ENCODE peak calls at places on chromosome X, in five cellular contexts. S is K562, F is HepG2, Y is SK-N-SH, H is GM12892. U is an unnamed sample.

GRCh38 chrX:72735561-72735960 is 21.5 kb upstream of the PHKA1 start:
- DNase-seq in H (no peak), F (no peak), S (no peak), Y (no peak), U (no peak)

GRCh38 chrX:125004799-125005198 is 314.9 kb upstream of the TEX13C start:
- DNase-seq in S (peak; percentile 19), F (no peak), H (no peak), Y (no peak), U (no peak)

GRCh38 chrX:46572295-46572936 is 1.1 kb upstream of the CHST7 start:
- DNase-seq in S (no peak), F (no peak), Y (no peak), H (no peak), U (no peak)

GRCh38 chrX:55867254-55867653 is 149.7 kb downstream of the RRAGB start:
- DNase-seq in S (no peak), H (no peak), F (no peak), Y (no peak), U (no peak)

GRCh38 chrX:22533898-22534297 is 261.2 kb downstream of the CBLL2 start:
- DNase-seq in S (no peak), F (no peak), Y (no peak), H (no peak), U (no peak)

GRCh38 chrX:131170148-131170547 is 112.0 kb downstream of the ARHGAP36 start:
- DNase-seq in Y (no peak), S (no peak), F (no peak), H (no peak), U (no peak)

GRCh38 chrX:21176927-21177571 is 197.2 kb upstream of the CNKSR2 start:
- DNase-seq in Y (no peak), S (no peak), H (no peak), F (no peak), U (no peak)

GRCh38 chrX:47174846-47175587 is 18.6 kb upstream of the UBA1 start:
- DNase-seq in H (no peak), S (no peak), Y (peak; percentile 24), F (no peak), U (no peak)

GRCh38 chrX:371907-372306 is 14.8 kb downstream of the PPP2R3B start:
- DNase-seq in H (no peak), F (no peak), Y (no peak), S (no peak), U (no peak)

GRCh38 chrX:49247916-49248811 is 12.9 kb downstream of the CCDC22 start:
- DNase-seq in H (no peak), F (no peak), Y (peak; percentile 55), S (no peak), U (no peak)

GRCh38 chrX:53831662-53832635 is 145.4 kb upstream of the HUWE1 start:
- DNase-seq in Y (peak; percentile 45), H (no peak), S (peak; percentile 22), F (peak; percentile 20), U (peak; percentile 5)

GRCh38 chrX:76153221-76153620 is 19.6 kb upstream of the PBDC1 start:
- DNase-seq in Y (no peak), S (no peak), F (no peak), H (no peak), U (no peak)

GRCh38 chrX:46125139-46125538 is 420.1 kb downstream of the ZNF674 start:
- DNase-seq in H (no peak), S (no peak), Y (no peak), F (no peak), U (no peak)

GRCh38 chrX:98077440-98077839 is 1193.7 kb downstream of the RPA4 start:
- DNase-seq in H (no peak), S (no peak), F (no peak), Y (no peak), U (no peak)

GRCh38 chrX:40772290-40772689 is 36.9 kb upstream of the MED14 start:
- DNase-seq in H (no peak), F (no peak), S (no peak), Y (no peak), U (no peak)

GRCh38 chrX:24025741-24026402 is 1.1 kb downstream of the KLHL15 start:
- DNase-seq in Y (no peak), H (no peak), F (no peak), S (no peak), U (no peak)

GRCh38 chrX:53239474-53239873 is 14.5 kb upstream of the KDM5C start:
- DNase-seq in F (peak; percentile 35), H (no peak), Y (no peak), S (no peak), U (no peak)

GRCh38 chrX:55119271-55119670 is 30.5 kb downstream of the PAGE2 start:
- DNase-seq in Y (no peak), S (no peak), F (no peak), H (no peak), U (no peak)

GRCh38 chrX:115410731-115411435 is 121.4 kb downstream of the LUZP4 start:
- DNase-seq in S (no peak), H (no peak), F (no peak), Y (no peak), U (no peak)

GRCh38 chrX:15564981-15565579 is 35.7 kb downstream of the ACE2 start:
- DNase-seq in H (no peak), Y (peak; percentile 27), S (peak; percentile 42), F (peak; percentile 20), U (no peak)

GRCh38 chrX:102599950-102600579 is 750 bp downstream of the ARMCX5 start:
- DNase-seq in Y (no peak), F (no peak), S (peak; percentile 8), H (no peak), U (no peak)

GRCh38 chrX:22220941-22221340 is 51.8 kb upstream of the CBLL2 start:
- DNase-seq in F (no peak), H (no peak), Y (no peak), S (no peak), U (no peak)

DNA sequence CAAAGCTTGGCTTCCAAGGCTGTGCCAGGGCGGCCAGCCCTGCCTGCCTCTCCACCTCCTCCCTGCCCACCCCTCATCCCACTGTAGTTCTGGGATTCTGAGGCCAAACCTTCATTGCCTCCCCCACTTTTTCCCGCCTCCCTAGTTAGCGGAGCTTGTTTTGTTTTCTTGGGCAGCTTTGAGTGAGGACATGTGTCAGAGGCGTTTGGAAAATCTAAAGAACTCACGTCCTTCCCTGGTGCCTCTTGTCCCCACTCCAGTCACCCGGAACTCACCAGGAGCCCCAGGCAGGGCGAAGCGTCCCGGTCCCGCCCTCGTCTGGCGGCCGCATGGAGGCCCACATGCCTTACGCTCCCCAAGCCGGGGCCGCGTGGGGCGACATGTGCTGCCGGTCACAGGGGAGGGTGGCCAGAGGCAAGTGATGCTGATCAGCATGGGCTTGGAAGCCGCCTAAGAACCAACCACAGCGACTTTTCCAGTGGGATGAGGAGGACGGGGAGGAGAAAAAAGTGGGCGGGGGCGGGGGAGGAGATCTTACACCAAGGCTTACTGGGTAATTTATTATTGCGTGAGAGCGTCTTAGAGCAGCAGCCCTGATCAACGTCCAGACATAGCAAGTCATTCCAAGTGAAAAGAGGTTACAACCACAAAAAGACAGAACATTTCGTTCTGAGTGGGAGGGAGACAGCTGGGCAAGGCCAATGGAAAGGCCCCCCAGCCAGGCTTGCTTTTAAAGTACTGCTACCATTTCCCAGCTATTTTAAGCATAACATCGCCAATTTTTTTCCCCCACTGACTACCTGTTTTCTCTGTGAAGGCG is 48.5 kb downstream of the PRPS1 start:
- DNase-seq in F (no peak), S (peak; percentile 66), H (no peak), Y (peak; percentile 62), U (no peak)
- TF ChIP-seq POLR2AphosphoS5 in F (no peak), S (no peak), H (no peak), Y (no peak), U (no peak)

GRCh38 chrX:129522184-129523059 is 868 bp downstream of the SMARCA1 start:
- DNase-seq in F (peak; percentile 64), S (peak; percentile 40), Y (peak; percentile 78), H (peak; percentile 18), U (peak; percentile 8)
- TF ChIP-seq TAF1 in F (no peak), S (no peak), Y (no peak), H (no peak), U (no peak)

GRCh38 chrX:106401965-106402559 is 209.7 kb upstream of the RADX start:
- DNase-seq in F (no peak), H (no peak), Y (no peak), S (no peak), U (no peak)

GRCh38 chrX:106404512-106404911 is 207.3 kb upstream of the RADX start:
- DNase-seq in S (no peak), H (no peak), F (no peak), Y (no peak), U (no peak)
- TF ChIP-seq POLR2AphosphoS5 in S (no peak), H (no peak), F (no peak), Y (no peak), U (no peak)

DNA sequence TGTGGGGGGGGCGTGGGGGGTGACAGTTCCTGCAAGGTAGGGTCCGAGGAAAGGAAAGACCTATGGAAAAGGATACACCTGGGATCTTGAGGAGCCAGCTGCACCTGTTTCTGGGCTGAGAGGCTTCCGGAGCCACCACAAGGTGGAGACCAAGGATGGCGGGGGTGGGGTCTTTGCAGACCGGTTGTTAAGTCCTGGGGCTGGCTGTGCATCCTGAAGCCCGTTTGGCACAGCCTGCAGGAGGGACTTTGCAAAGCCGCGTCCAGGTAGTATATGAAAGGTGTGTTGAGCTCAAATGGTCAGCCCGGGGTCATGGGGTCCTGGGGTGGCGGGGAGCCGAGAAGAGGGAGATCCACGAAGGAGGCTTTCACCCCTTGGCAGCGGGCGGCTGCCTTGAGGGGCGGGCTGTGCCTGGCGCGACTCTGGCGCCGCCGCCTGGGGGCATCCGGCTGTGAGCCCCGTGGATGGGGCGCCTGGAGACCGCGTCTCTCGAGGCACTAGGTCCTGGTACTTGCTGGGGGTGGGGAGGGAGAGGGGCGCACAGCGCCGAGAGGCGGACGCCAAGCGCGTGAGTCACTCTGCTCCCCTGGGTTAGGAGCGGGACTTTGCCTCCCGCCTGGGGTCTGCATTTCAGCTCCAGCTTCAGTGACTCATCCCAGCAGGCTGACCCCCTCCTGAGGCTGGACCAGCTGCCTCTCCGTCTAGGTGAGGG is 58.2 kb upstream of the DYNLT3 start:
- DNase-seq in Y (peak; percentile 15), S (no peak), F (no peak), H (no peak), U (no peak)
- TF ChIP-seq TAF1 in Y (no peak), S (no peak), F (no peak), H (no peak), U (no peak)

U was measured in GM12891.